ENCODE peak calls at places on chromosomes 2 and 18, in ten cellular contexts. A is CD8-positive, alpha-beta T cell; S is GM06990; Z is hepatocyte; J is psoas muscle; L is HFF-Myc; I is HL-60; T is lower lobe of right lung; K is IMR-90; P is WTC11. M is an unnamed sample.

GRCh38 chr2:136086253-136087016 is 31.5 kb downstream of the CXCR4 start:
- DNase-seq in A (no peak), S (no peak), Z (no peak), J (no peak), L (no peak), I (no peak), T (no peak), K (no peak), P (no peak), M (no peak)

GRCh38 chr2:191959209-191959608 is 112.3 kb upstream of the CAVIN2 start:
- DNase-seq in A (no peak), S (no peak), Z (no peak), J (no peak), L (no peak), I (no peak), T (no peak), K (no peak), P (no peak), M (no peak)

GRCh38 chr18:48539406-48540328 is 836 bp downstream of the CTIF start:
- DNase-seq in A (peak; percentile 31), S (peak; percentile 25), Z (peak; percentile 76), J (peak; percentile 75), L (no peak), I (peak; percentile 27), T (peak; percentile 65), K (peak; percentile 59), P (peak; percentile 53), M (peak; percentile 64)

GRCh38 chr2:143429932-143430331 is 300.7 kb downstream of the ARHGAP15 start:
- DNase-seq in A (no peak), S (no peak), Z (no peak), J (no peak), L (no peak), I (no peak), T (no peak), K (no peak), P (no peak), M (no peak)

GRCh38 chr2:44934521-44934961 is 7.0 kb upstream of the SIX3 start:
- DNase-seq in A (no peak), S (no peak), Z (no peak), J (no peak), L (no peak), I (no peak), T (no peak), K (no peak), P (peak; percentile 45), M (no peak)

GRCh38 chr2:9191044-9191481 is 15.5 kb upstream of the ASAP2 start:
- DNase-seq in A (no peak), S (no peak), Z (peak; percentile 58), J (peak; percentile 84), L (no peak), I (no peak), T (peak; percentile 66), K (peak; percentile 95), P (peak; percentile 44), M (peak; percentile 44)

GRCh38 chr2:66237470-66238354 is 197.2 kb upstream of the MEIS1 start:
- DNase-seq in A (no peak), S (no peak), Z (no peak), J (no peak), L (no peak), I (no peak), T (no peak), K (peak; percentile 1), P (no peak), M (no peak)

GRCh38 chr2:111122631-111123421 is 2.1 kb downstream of the BCL2L11 start:
- DNase-seq in A (no peak), S (peak; percentile 46), Z (peak; percentile 87), J (peak; percentile 92), L (no peak), I (no peak), T (peak; percentile 87), K (peak; percentile 82), P (peak; percentile 83), M (peak; percentile 75)

GRCh38 chr2:197273485-197273884 is 37.1 kb downstream of the ANKRD44 start:
- DNase-seq in A (no peak), S (no peak), Z (no peak), J (peak; percentile 90), L (no peak), I (no peak), T (peak; percentile 62), K (no peak), P (no peak), M (peak; percentile 22)

GRCh38 chr2:12725238-12726187 is 8.8 kb downstream of the TRIB2 start:
- DNase-seq in A (no peak), S (no peak), Z (no peak), J (no peak), L (no peak), I (no peak), T (no peak), K (no peak), P (no peak), M (no peak)

GRCh38 chr2:176129013-176129796 is at the start of gene HOXD8:
- DNase-seq in A (no peak), S (no peak), Z (peak; percentile 71), J (peak; percentile 93), L (no peak), I (no peak), T (no peak), K (peak; percentile 9), P (peak; percentile 65), M (peak; percentile 75)

DNA sequence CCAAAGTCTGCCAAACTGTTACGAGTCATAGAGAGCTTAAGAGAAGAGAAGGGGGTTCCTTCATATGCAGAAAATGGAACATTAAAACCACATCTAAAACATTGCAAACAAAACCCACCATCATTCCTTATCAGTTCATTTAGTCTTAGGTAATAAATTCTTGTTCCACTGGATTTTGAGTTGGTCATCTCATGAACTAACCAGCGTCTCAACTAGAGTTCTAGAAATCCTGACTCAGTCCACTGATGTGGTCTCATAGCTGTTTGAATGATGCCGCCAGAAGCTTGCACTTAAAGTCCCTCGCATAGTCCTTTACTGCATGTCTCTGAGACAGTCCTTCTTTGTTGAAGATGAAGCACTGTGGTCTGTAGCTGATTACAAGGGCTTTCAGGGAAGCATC is 15.0 kb upstream of the CAB39 start:
- DNase-seq in A (no peak), S (no peak), Z (no peak), J (no peak), L (no peak), I (no peak), T (no peak), K (peak; percentile 62), P (no peak), M (no peak)
- TF ChIP-seq CTCF in A (no peak), S (no peak), Z (no peak), J (no peak), L (no peak), I (no peak), T (no peak), K (no peak), P (no peak), M (no peak)

DNA sequence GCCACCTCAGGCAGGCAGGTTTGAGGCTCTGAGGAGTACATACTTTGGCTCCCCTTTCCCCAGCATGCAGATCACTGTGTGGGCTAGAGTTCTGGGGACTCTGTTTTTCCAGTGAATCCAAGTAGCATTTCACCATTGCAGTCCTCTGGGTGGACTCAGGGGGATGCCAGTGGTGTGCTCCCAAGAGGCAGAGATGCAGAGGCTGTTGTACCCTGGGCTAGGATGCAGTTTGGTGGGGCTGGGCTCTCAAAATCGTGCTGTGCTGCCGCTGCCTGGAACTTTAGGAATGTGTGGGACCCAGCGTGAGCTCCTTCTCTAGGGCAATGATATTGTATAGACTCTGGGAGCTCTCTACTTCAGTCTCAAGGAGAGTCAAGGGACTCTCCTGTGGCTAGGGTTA is 104.9 kb downstream of the MYO3B start:
- DNase-seq in A (no peak), S (no peak), Z (no peak), J (no peak), L (no peak), I (no peak), T (no peak), K (no peak), P (peak; percentile 21), M (no peak)
- TF ChIP-seq CTCF in A (no peak), S (no peak), Z (no peak), J (no peak), L (no peak), I (no peak), T (no peak), K (no peak), P (no peak), M (no peak)

GRCh38 chr18:63161728-63162195 is 157.8 kb downstream of the BCL2 start:
- DNase-seq in A (peak; percentile 88), S (peak; percentile 84), Z (peak; percentile 90), J (peak; percentile 68), L (peak; percentile 71), I (no peak), T (peak; percentile 61), K (peak; percentile 93), P (no peak), M (no peak)

GRCh38 chr18:63161032-63161727 is 158.4 kb downstream of the BCL2 start:
- DNase-seq in A (peak; percentile 60), S (peak; percentile 60), Z (no peak), J (no peak), L (no peak), I (no peak), T (no peak), K (no peak), P (no peak), M (no peak)

GRCh38 chr18:63159590-63159989 is 160.0 kb downstream of the BCL2 start:
- DNase-seq in A (no peak), S (no peak), Z (no peak), J (no peak), L (no peak), I (no peak), T (no peak), K (no peak), P (no peak), M (no peak)

GRCh38 chr18:63160172-63160995 is 159.2 kb downstream of the BCL2 start:
- DNase-seq in A (no peak), S (peak; percentile 61), Z (no peak), J (no peak), L (no peak), I (no peak), T (no peak), K (no peak), P (no peak), M (no peak)

GRCh38 chr18:63162271-63163014 is 157.1 kb downstream of the BCL2 start:
- DNase-seq in A (no peak), S (peak; percentile 81), Z (no peak), J (no peak), L (no peak), I (no peak), T (peak; percentile 61), K (peak; percentile 27), P (no peak), M (no peak)
- TF ChIP-seq CTCF in A (no peak), S (no peak), Z (no peak), J (no peak), L (no peak), I (no peak), T (no peak), K (no peak), P (no peak), M (no peak)

DNA sequence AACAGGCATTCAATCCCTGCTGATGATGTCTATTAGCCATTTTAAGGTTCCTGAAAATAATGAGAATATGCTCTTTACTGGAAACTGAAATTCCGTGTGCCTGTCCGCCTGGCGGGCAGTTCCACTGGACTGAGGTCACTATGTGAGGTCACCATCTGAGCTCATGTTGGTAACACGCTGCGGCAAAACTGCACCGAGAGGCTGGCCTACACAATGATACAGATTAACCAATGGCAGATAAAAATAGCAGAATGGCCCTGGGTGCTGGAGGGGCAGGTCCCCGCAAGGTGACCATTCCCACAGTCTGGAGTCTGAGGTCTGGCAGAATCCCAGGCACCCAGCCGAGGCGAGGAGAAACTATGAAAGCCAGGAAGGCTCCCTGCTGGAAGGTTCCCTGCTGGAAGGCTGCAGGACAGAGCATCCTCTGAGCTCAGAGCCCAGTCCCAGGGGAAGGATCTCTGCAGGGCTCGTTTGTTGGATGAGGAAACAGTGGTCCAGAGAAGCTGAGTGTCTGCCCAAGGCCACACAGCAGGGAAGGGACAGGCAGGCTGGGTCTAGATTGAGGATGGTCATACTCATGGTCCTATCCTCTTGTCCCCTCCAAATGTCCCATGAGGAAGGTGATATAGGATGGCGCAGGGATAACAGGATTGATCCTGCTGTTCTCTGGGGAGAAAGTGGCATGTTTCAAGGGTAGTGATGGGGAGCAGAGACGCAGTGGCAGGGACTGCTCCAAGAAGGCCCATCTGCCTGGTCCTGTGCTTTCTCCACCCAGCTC is 24.8 kb downstream of the HS1BP3 start:
- DNase-seq in A (no peak), S (no peak), Z (no peak), J (peak; percentile 84), L (no peak), I (no peak), T (peak; percentile 57), K (no peak), P (no peak), M (peak; percentile 7)
- TF ChIP-seq CTCF in A (no peak), S (no peak), Z (no peak), J (peak; percentile 23), L (no peak), I (no peak), T (peak; percentile 13), K (no peak), P (no peak), M (no peak)

M was measured in glutamatergic neuron.